ENCODE peak calls at places on chromosomes 3 and 15, in eight cellular contexts. H is H1, Y is vagina, P is upper lobe of left lung, F is sigmoid colon, Z is spleen, I is GM12878, A is transverse colon. M is an unnamed sample.

GRCh38 chr15:76439542-76439941 is 103.0 kb downstream of the ISL2 start:
- DNase-seq in Y (no peak), Z (no peak), I (no peak), P (no peak), H (peak; percentile 53), F (no peak), A (no peak), M (no peak)

GRCh38 chr15:62932436-62932835 is 110.1 kb upstream of the TPM1 start:
- DNase-seq in H (no peak), P (no peak), Y (no peak), Z (no peak), F (no peak), I (no peak), A (no peak), M (no peak)

GRCh38 chr3:121836069-121836468 is 1.1 kb downstream of the EAF2 start:
- DNase-seq in F (no peak), A (no peak), H (no peak), Y (no peak), Z (no peak), P (no peak), I (no peak), M (no peak)

GRCh38 chr3:13884851-13885703 is 5.2 kb upstream of the WNT7A start:
- DNase-seq in Y (peak; percentile 69), Z (no peak), P (no peak), A (peak; percentile 54), H (peak; percentile 82), F (peak; percentile 13), I (no peak), M (no peak)

GRCh38 chr3:112357888-112358287 is 24.9 kb downstream of the CD200 start:
- DNase-seq in Y (no peak), F (no peak), H (no peak), P (peak; percentile 8), A (no peak), Z (no peak), I (no peak), M (no peak)

GRCh38 chr15:58472221-58472620 is 40.4 kb downstream of the LIPC start:
- DNase-seq in Z (no peak), A (no peak), H (no peak), Y (no peak), F (no peak), P (no peak), I (no peak), M (no peak)

GRCh38 chr3:16884748-16885587 is at the start of gene PLCL2:
- DNase-seq in A (peak; percentile 61), P (peak; percentile 93), F (peak; percentile 74), H (peak; percentile 65), Y (no peak), Z (peak; percentile 93), I (no peak), M (no peak)

GRCh38 chr3:172323894-172324590 is 124.2 kb downstream of the GHSR start:
- DNase-seq in H (no peak), P (no peak), Z (no peak), Y (no peak), F (no peak), I (no peak), A (no peak), M (no peak)

GRCh38 chr3:57127849-57128566 is 37.1 kb downstream of the IL17RD start:
- DNase-seq in H (no peak), Y (no peak), A (no peak), P (no peak), F (no peak), I (no peak), Z (no peak), M (no peak)

GRCh38 chr3:37808656-37809055 is 53.0 kb upstream of the CTDSPL start:
- DNase-seq in I (no peak), P (no peak), A (no peak), H (no peak), Y (no peak), F (peak; percentile 2), Z (no peak), M (no peak)

GRCh38 chr3:33490641-33491241 is 50.5 kb upstream of the UBP1 start:
- DNase-seq in A (no peak), Y (no peak), Z (no peak), P (no peak), H (no peak), I (no peak), F (no peak), M (no peak)

GRCh38 chr3:78368576-78369345 is 1328.9 kb downstream of the ROBO2 start:
- DNase-seq in I (no peak), P (no peak), F (no peak), Z (no peak), Y (no peak), A (no peak), H (no peak), M (no peak)

GRCh38 chr3:111541911-111542483 is at the start of gene CD96:
- DNase-seq in H (no peak), I (no peak), P (no peak), A (peak; percentile 26), Z (no peak), Y (no peak), F (no peak), M (no peak)

GRCh38 chr15:74924525-74924924 is 13.3 kb downstream of the COX5A start:
- DNase-seq in A (no peak), I (no peak), H (no peak), Y (no peak), P (no peak), Z (no peak), F (no peak), M (no peak)

GRCh38 chr3:150359381-150359780 is 48.7 kb upstream of the TSC22D2 start:
- DNase-seq in A (no peak), F (no peak), H (no peak), Y (no peak), Z (no peak), P (no peak), I (no peak), M (no peak)

GRCh38 chr3:196931157-196931556 is 11.2 kb downstream of the NCBP2 start:
- DNase-seq in H (no peak), Z (no peak), A (no peak), Y (no peak), I (no peak), P (no peak), F (no peak), M (no peak)

GRCh38 chr3:55147856-55148720 is 220.2 kb upstream of the LRTM1 start:
- DNase-seq in H (no peak), A (no peak), P (no peak), Y (no peak), Z (no peak), F (no peak), I (no peak), M (no peak)

DNA sequence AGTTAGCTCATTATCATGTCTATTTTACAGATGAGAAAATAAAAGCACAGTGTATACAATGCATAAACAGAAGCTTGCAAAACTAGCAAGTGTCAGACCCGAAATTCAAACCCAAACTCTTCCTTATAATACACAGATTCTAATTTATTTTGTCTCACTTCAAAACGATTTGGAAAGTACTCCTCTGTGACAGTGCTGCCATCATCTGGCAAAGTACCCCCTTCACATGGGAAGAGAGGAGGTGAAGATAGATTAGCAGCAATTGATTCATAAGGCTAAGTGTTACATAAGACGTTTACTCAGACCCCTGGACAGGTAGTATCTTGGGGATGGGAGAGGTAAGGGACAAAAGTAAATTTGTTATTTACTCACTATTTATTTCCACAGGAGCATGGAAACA is 744.0 kb upstream of the SGO1 start:
- DNase-seq in A (no peak), Y (no peak), F (no peak), P (no peak), I (no peak), H (no peak), Z (no peak), M (no peak)
- TF ChIP-seq CTCF in A (no peak), Y (no peak), F (no peak), P (no peak), I (peak; percentile 32), H (peak; percentile 67), Z (no peak), M (no peak)

DNA sequence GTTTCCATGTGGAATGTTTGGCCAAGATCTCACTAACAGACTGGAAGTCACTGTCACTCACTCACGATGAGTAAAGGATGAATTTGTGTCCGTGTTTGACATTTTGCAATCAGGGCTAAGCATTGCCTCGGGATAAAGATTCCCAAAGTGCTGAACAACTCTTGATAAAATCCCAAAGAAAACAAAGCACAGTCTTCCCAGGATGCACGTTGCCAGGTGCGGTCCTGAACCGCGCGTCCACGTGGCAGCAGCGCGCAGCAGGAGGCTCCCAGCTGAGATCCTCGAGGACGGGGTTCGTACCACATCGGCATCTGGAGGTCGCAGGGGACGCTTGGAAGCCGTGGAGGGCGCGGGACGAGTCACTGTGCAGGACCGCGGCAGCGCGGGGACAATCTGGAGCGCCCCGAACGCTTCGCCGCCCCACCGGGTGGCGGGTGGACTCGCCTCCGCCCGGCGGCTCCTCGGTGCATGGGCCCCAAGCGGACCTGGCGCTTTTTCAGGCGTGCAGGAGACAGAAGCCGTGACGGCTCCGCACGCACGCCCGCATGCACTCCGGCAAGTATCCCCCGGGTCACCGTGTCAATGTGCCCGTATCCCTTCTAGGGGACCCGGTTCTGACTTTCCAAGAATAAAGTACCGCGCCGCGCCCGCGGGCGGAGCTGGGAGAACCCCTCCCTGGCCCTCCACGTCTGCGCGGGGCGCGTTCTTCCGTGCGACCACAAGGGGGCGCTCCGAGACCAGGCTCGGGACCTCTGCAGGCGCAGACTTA is 17.7 kb downstream of the CPN2 start:
- DNase-seq in Z (peak; percentile 97), P (peak; percentile 96), Y (no peak), I (no peak), F (peak; percentile 90), H (peak; percentile 98), A (peak; percentile 89), M (peak; percentile 91)
- TF ChIP-seq POLR2AphosphoS5 in Z (peak; percentile 53), P (no peak), Y (peak; percentile 59), I (no peak), F (no peak), H (no peak), A (no peak), M (no peak)

DNA sequence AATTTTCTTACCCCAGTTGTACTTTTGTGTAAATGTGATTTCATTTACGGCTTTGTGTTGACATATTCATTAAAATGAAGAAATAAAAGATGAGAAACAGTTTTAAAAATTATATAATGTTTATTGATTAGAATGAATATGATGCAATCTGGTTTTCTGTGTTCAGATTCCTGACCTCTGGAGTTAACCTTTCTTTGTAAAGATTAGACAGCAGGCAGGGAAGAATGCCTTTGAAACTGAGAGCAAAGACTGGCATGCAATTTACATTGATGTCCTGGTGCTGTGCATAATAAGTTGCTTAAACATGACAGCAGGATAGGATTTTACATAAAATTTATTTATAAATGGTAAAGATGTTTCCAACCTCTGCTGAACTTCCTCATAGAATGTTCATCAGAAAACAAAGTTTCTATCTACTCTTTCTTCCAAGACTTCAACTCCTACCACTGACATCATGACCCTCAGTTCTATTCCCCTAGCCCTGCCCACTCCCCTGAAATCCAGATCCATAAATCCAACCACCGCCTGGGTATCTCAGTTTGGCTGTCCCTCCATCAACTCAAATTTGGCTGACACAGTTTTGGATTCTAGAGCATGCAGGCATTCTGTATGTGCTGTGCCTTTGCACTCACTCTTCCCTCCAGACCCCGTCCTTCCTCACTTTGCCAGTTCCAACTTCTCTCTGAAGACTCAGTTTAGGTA is 1.7 kb downstream of the HGD start:
- DNase-seq in F (no peak), Y (no peak), I (no peak), P (no peak), H (no peak), A (no peak), Z (no peak), M (no peak)
- TF ChIP-seq POLR2A in F (no peak), Y (no peak), I (no peak), P (no peak), H (no peak), A (no peak), Z (no peak), M (no peak)

DNA sequence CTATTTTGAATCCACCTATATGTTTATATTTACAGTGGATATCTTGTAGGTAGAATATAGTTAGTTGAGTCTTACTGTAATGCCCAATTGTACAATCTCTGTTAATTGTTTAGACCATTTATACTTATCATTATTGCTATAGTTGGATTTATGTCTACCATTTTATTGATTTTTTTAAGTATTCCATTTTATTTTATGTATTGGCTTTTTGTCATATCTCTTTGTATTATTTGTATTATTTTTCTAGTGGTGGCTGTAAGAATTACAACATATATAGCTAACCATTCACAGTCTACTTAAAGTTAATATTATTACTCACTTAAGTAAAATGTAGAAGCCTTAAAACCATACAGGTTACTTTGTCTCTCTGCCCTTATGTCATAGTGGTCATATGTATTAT is 46.1 kb downstream of the SLC2A2 start:
- DNase-seq in P (no peak), F (no peak), I (no peak), Z (no peak), H (no peak), Y (no peak), A (no peak), M (no peak)
- TF ChIP-seq CTCF in P (no peak), F (no peak), I (no peak), Z (no peak), H (no peak), Y (no peak), A (no peak), M (no peak)